ENCODE peak calls at places on chromosomes 4 and X, in seven cellular contexts. D is endodermal cell; S is IMR-90; G is mesendoderm; J is iPS DF 6.9; X is stomach; Y is CD4-positive, alpha-beta T cell. K is an unnamed sample.
A peak's percentile ranks its signal among the peaks of the same experiment; 100 is the strongest.

GRCh38 chr4:90540536-90540935 is 413.3 kb downstream of the CCSER1 start:
- DNase-seq in D (no peak), S (no peak), G (no peak), J (no peak), X (no peak), Y (no peak), K (no peak)

GRCh38 chr4:41326776-41327175 is 70.0 kb downstream of the UCHL1 start:
- DNase-seq in D (no peak), S (no peak), G (no peak), J (no peak), X (no peak), Y (no peak), K (no peak)

GRCh38 chr4:114156371-114156770 is 176.9 kb upstream of the ARSJ start:
- DNase-seq in D (no peak), S (peak; percentile 71), G (no peak), J (no peak), X (no peak), Y (no peak), K (no peak)

GRCh38 chrX:30741545-30741944 is 88.3 kb downstream of the GK start:
- DNase-seq in D (no peak), S (no peak), G (no peak), J (no peak), X (no peak), Y (no peak), K (no peak)

GRCh38 chr4:110769578-110769977 is 146.7 kb upstream of the PITX2 start:
- DNase-seq in D (no peak), S (no peak), G (no peak), J (no peak), X (no peak), Y (no peak), K (no peak)

GRCh38 chr4:155768370-155768769 is 9.5 kb downstream of the GUCY1B1 start:
- DNase-seq in D (no peak), S (no peak), G (no peak), J (no peak), X (no peak), Y (no peak), K (no peak)

GRCh38 chr4:29852537-29852936 is 867.6 kb upstream of the PCDH7 start:
- DNase-seq in D (no peak), S (no peak), G (no peak), J (no peak), X (no peak), Y (no peak), K (no peak)

GRCh38 chrX:57583477-57583876 is 8.3 kb upstream of the ZXDB start:
- DNase-seq in D (no peak), S (no peak), G (peak; percentile 17), J (no peak), X (no peak), Y (no peak), K (no peak)

GRCh38 chr4:2469192-2469984 is 482 bp downstream of the RNF4 start:
- DNase-seq in D (peak; percentile 75), S (peak; percentile 25), G (peak; percentile 60), J (no peak), X (peak; percentile 67), Y (peak; percentile 71), K (peak; percentile 13)

GRCh38 chrX:150975655-150976390 is 7.3 kb upstream of the HMGB3 start:
- DNase-seq in D (no peak), S (no peak), G (no peak), J (no peak), X (no peak), Y (no peak), K (no peak)

GRCh38 chr4:110619401-110620247 is 3.3 kb downstream of the PITX2 start:
- DNase-seq in D (peak; percentile 95), S (no peak), G (peak; percentile 98), J (no peak), X (no peak), Y (no peak), K (no peak)

GRCh38 chr4:187598246-187598645 is 397.3 kb upstream of the ZFP42 start:
- DNase-seq in D (no peak), S (peak; percentile 10), G (no peak), J (no peak), X (no peak), Y (no peak), K (no peak)

GRCh38 chr4:137997496-137997895 is 244.7 kb downstream of the SLC7A11 start:
- DNase-seq in D (no peak), S (no peak), G (no peak), J (no peak), X (no peak), Y (no peak), K (no peak)

GRCh38 chr4:137993232-137993631 is 248.9 kb downstream of the SLC7A11 start:
- DNase-seq in D (no peak), S (no peak), G (no peak), J (no peak), X (no peak), Y (no peak), K (no peak)

GRCh38 chr4:138003248-138003647 is 238.9 kb downstream of the SLC7A11 start:
- DNase-seq in D (no peak), S (peak; percentile 51), G (no peak), J (no peak), X (no peak), Y (no peak), K (no peak)

GRCh38 chr4:137994858-137995257 is 247.3 kb downstream of the SLC7A11 start:
- DNase-seq in D (no peak), S (peak; percentile 55), G (no peak), J (no peak), X (no peak), Y (no peak), K (no peak)

DNA sequence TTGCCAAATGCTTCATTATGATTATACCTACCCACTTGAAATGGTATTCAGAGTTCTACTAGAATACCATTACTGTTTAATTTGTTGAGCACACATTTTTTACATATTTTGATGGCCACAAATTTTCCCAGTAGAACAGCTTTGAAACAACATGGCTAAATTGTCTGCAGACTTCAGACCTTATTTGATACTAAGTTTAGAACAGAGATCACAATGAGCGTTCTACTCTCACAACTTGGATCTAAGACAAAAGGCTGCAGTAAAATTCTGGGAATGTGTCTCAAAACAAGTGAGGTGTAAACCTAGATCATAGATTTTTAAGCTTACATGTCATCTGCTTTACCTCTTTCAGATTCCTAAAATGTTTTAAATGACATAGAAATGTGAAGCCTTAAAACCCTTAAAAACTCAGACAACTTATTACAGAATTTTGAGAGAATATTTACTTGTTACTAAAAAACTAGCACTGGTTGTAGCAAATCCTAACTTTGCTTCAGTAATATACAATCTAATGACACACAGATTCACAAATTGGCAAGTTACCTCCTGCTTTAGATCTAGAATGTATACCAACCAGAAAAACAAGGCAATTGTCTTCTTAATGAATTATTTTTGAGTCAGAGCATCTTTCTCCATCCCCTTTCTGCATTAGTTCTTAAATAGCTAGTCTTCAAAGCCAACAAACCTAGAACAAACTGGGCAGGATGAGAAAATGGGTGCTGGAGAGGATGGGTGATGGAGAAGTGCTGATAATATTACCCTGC is 243.3 kb downstream of the SLC7A11 start:
- DNase-seq in D (no peak), S (peak; percentile 63), G (peak; percentile 7), J (no peak), X (no peak), Y (no peak), K (no peak)
- H3K27ac ChIP-seq in D (no peak overlapping the region), S (no peak overlapping the region), G (no peak overlapping the region), J (no peak overlapping the region), X (no peak overlapping the region), Y (no peak overlapping the region), K (no peak overlapping the region)

DNA sequence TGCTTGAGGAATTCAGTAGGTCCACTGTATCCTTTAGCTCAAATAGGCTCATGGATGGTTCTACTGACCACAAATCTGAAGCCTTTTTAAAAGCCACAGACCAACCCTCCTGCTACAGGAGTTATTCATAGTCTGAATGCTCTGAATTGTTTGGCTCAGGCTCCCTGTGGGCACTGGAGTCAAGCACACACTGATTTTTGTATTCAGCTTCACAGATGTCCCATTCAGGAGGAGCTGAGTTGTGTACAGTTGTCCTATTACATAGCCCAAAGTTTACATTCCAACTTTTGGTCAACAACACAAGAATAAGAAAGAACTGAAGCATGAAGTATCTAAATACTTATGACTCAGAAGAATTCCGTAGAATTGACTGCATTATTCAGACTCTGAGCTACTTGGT is 243.9 kb downstream of the UNC5C start:
- DNase-seq in D (no peak), S (peak; percentile 7), G (peak; percentile 42), J (no peak), X (no peak), Y (no peak), K (peak; percentile 3)
- H3K27ac ChIP-seq in D (peak overlapping the region; percentile 40), S (no peak overlapping the region), G (no peak overlapping the region), J (no peak overlapping the region), X (no peak overlapping the region), Y (no peak overlapping the region), K (peak overlapping the region; percentile 61)

DNA sequence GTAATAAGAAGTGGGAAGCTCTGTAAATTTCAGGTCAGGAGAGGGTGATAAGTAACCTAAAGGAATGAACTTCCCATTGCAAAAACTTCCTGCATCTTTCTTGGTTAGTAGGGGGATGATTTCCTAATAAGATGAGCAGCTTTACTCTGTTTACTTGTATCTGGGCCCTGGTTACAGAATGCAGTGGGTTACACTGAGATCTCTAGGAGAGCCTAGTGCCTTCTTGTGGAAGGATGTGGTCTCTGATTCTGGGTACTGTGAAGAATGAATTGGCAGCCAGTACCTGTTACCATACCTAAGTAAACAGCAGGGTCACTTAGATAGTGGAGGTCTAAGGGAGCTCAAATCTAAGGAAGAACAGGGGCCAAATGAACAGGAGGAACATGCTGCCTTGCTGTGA is 320.6 kb downstream of the ARHGAP10 start:
- DNase-seq in D (no peak), S (peak; percentile 42), G (peak; percentile 61), J (no peak), X (no peak), Y (no peak), K (no peak)
- H3K27ac ChIP-seq in D (no peak overlapping the region), S (no peak overlapping the region), G (no peak overlapping the region), J (no peak overlapping the region), X (no peak overlapping the region), Y (no peak overlapping the region), K (no peak overlapping the region)

GRCh38 chr4:60989141-60989540 is 211.0 kb upstream of the ADGRL3 start:
- DNase-seq in D (no peak), S (no peak), G (peak; percentile 5), J (no peak), X (no peak), Y (no peak), K (no peak)
- H3K27ac ChIP-seq in D (no peak overlapping the region), S (no peak overlapping the region), G (no peak overlapping the region), J (no peak overlapping the region), X (no peak overlapping the region), Y (no peak overlapping the region), K (no peak overlapping the region)

GRCh38 chr4:94413085-94413685 is 38.6 kb upstream of the PDLIM5 start:
- DNase-seq in D (no peak), S (peak; percentile 26), G (no peak), J (no peak), X (no peak), Y (no peak), K (no peak)
- H3K27ac ChIP-seq in D (no peak overlapping the region), S (peak overlapping the region; percentile 23), G (no peak overlapping the region), J (no peak overlapping the region), X (no peak overlapping the region), Y (no peak overlapping the region), K (no peak overlapping the region)